ENCODE peak calls at places on chromosome 4, in eight cellular contexts. Q is endothelial cell, V is cardiac septum, W is hypothalamus, O is DND-41, T is lower leg skin, N is T-helper 9 cell, K is NCI-H460. G is an unnamed sample.

GRCh38 chr4:169283114-169283509 is 12.4 kb upstream of the SH3RF1 start:
- DNase-seq in Q (no peak), V (no peak), W (no peak), O (no peak), T (no peak), N (no peak), K (no peak), G (peak)

GRCh38 chr4:145525291-145525740 is 43.7 kb downstream of the SMAD1 start:
- DNase-seq in Q (no peak), V (no peak), W (no peak), O (no peak), T (no peak), N (no peak), K (no peak), G (no peak)

GRCh38 chr4:182265881-182266280 is 22.7 kb downstream of the TENM3 start:
- DNase-seq in Q (no peak), V (no peak), W (no peak), O (no peak), T (no peak), N (no peak), K (no peak), G (no peak)

GRCh38 chr4:124105212-124105611 is 607.3 kb downstream of the ANKRD50 start:
- DNase-seq in Q (no peak), V (no peak), W (no peak), O (no peak), T (no peak), N (no peak), K (no peak), G (peak)

GRCh38 chr4:128394778-128395177 is 107.2 kb upstream of the PGRMC2 start:
- DNase-seq in Q (no peak), V (no peak), W (no peak), O (no peak), T (peak), N (no peak), K (no peak), G (no peak)

GRCh38 chr4:173516621-173517612 is 13.1 kb downstream of the HAND2 start:
- DNase-seq in Q (no peak), V (no peak), W (no peak), O (no peak), T (no peak), N (no peak), K (no peak), G (peak)

GRCh38 chr4:31788676-31789075 is 1068.5 kb downstream of the PCDH7 start:
- DNase-seq in Q (no peak), V (no peak), W (no peak), O (no peak), T (no peak), N (no peak), K (no peak), G (no peak)

GRCh38 chr4:101155368-101155767 is 192.0 kb downstream of the PPP3CA start:
- DNase-seq in Q (no peak), V (no peak), W (no peak), O (no peak), T (no peak), N (no peak), K (no peak), G (no peak)

GRCh38 chr4:40231464-40231863 is 34.6 kb downstream of the RHOH start:
- DNase-seq in Q (no peak), V (no peak), W (no peak), O (no peak), T (no peak), N (no peak), K (no peak), G (no peak)

GRCh38 chr4:121330180-121330665 is 50.6 kb downstream of the QRFPR start:
- DNase-seq in Q (no peak), V (no peak), W (no peak), O (no peak), T (no peak), N (no peak), K (no peak), G (no peak)

GRCh38 chr4:38322709-38323108 is 341.3 kb upstream of the KLF3 start:
- DNase-seq in Q (no peak), V (no peak), W (no peak), O (no peak), T (no peak), N (no peak), K (no peak), G (no peak)

GRCh38 chr4:80112236-80112635 is 39.2 kb upstream of the ANTXR2 start:
- DNase-seq in Q (no peak), V (no peak), W (no peak), O (no peak), T (peak), N (no peak), K (no peak), G (no peak)

GRCh38 chr4:54496412-54496811 is 161.3 kb upstream of the KIT start:
- DNase-seq in Q (no peak), V (no peak), W (no peak), O (peak), T (no peak), N (no peak), K (no peak), G (no peak)

GRCh38 chr4:18524667-18525066 is 503.1 kb upstream of the LCORL start:
- DNase-seq in Q (no peak), V (no peak), W (no peak), O (no peak), T (no peak), N (no peak), K (no peak), G (no peak)

GRCh38 chr4:99090511-99090910 is 1.9 kb upstream of the ADH5 start:
- DNase-seq in Q (no peak), V (no peak), W (no peak), O (no peak), T (no peak), N (no peak), K (no peak), G (peak)

GRCh38 chr4:10639100-10639499 is 45.5 kb downstream of the CLNK start:
- DNase-seq in Q (no peak), V (no peak), W (no peak), O (no peak), T (no peak), N (no peak), K (no peak), G (no peak)

GRCh38 chr4:26345541-26345940 is 24.7 kb downstream of the RBPJ start:
- DNase-seq in Q (no peak), V (no peak), W (no peak), O (no peak), T (no peak), N (no peak), K (no peak), G (no peak)